ENCODE peak calls at places on chromosomes 3 and 15, in nine cellular contexts. A, M, E, X, G, B, O, F and S are unnamed samples.

GRCh38 chr3:79521221-79521848 is 246.5 kb downstream of the ROBO1 start:
- DNase-seq in A (no peak), M (peak; percentile 65), E (no peak), X (peak; percentile 39), G (peak; percentile 17), B (peak; percentile 66), O (no peak), F (no peak), S (no peak)

GRCh38 chr3:152444029-152444641 is 175.4 kb downstream of the MBNL1 start:
- DNase-seq in A (no peak), M (peak; percentile 46), E (no peak), X (peak; percentile 41), G (peak; percentile 65), B (peak; percentile 82), O (no peak), F (no peak), S (no peak)

GRCh38 chr15:51853987-51854386 is 24.5 kb downstream of the TMOD3 start:
- DNase-seq in A (no peak), M (no peak), E (no peak), X (no peak), G (no peak), B (no peak), O (no peak), F (no peak), S (no peak)

GRCh38 chr3:141456328-141456689 is 30.5 kb upstream of the RASA2 start:
- DNase-seq in A (peak; percentile 22), M (peak; percentile 63), E (no peak), X (no peak), G (no peak), B (peak; percentile 36), O (no peak), F (no peak), S (no peak)

GRCh38 chr15:101464246-101464998 is 25.1 kb downstream of the PCSK6 start:
- DNase-seq in A (no peak), M (no peak), E (no peak), X (no peak), G (no peak), B (no peak), O (no peak), F (no peak), S (no peak)

GRCh38 chr3:84125201-84125721 is 833.5 kb upstream of the CADM2 start:
- DNase-seq in A (no peak), M (no peak), E (no peak), X (no peak), G (no peak), B (no peak), O (no peak), F (no peak), S (no peak)

GRCh38 chr3:187064210-187065115 is 74.8 kb downstream of the RPL39L start:
- DNase-seq in A (no peak), M (peak; percentile 63), E (no peak), X (no peak), G (no peak), B (peak; percentile 61), O (no peak), F (no peak), S (no peak)

GRCh38 chr3:6041894-6042293 is 819.0 kb upstream of the GRM7 start:
- DNase-seq in A (no peak), M (no peak), E (no peak), X (no peak), G (no peak), B (no peak), O (no peak), F (no peak), S (no peak)

GRCh38 chr3:25856902-25857518 is 67.1 kb downstream of the OXSM start:
- DNase-seq in A (no peak), M (peak; percentile 72), E (no peak), X (peak; percentile 41), G (peak; percentile 30), B (peak; percentile 74), O (peak; percentile 15), F (no peak), S (no peak)

GRCh38 chr3:195441476-195441970 is 1.3 kb downstream of the ACAP2 start:
- DNase-seq in A (no peak), M (peak; percentile 37), E (no peak), X (no peak), G (no peak), B (peak; percentile 14), O (no peak), F (no peak), S (no peak)